ENCODE peak calls at places on chromosome 19, in nine cellular contexts. One of them, this sample, is unnamed.
A peak's percentile ranks its signal among the peaks of the same experiment; 100 is the strongest.

GRCh38 chr19:15672580-15673175 is at the start of gene CYP4F12:
- DNase-seq in progenitor cell of endocrine pancreas: no peak
- DNase-seq in CD4-positive, alpha-beta T cell: no peak
- DNase-seq in endothelial cell: no peak
- DNase-seq in fibroblast of lung: no peak
- DNase-seq in body of pancreas: peak; percentile 60
- DNase-seq in cardiac fibroblast: peak; percentile 67
- DNase-seq in ovary: peak; percentile 88
- DNase-seq in H9: no peak
- DNase-seq in this sample: no peak

GRCh38 chr19:28504139-28504538 is 708.8 kb downstream of the UQCRFS1 start:
- DNase-seq in body of pancreas: peak; percentile 8
- DNase-seq in progenitor cell of endocrine pancreas: no peak
- DNase-seq in fibroblast of lung: peak; percentile 58
- DNase-seq in CD4-positive, alpha-beta T cell: no peak
- DNase-seq in H9: no peak
- DNase-seq in ovary: no peak
- DNase-seq in cardiac fibroblast: no peak
- DNase-seq in endothelial cell: no peak
- DNase-seq in this sample: no peak

GRCh38 chr19:5102520-5102919 is 133.6 kb downstream of the KDM4B start:
- DNase-seq in CD4-positive, alpha-beta T cell: no peak
- DNase-seq in endothelial cell: no peak
- DNase-seq in progenitor cell of endocrine pancreas: no peak
- DNase-seq in fibroblast of lung: no peak
- DNase-seq in cardiac fibroblast: no peak
- DNase-seq in H9: no peak
- DNase-seq in ovary: no peak
- DNase-seq in body of pancreas: no peak
- DNase-seq in this sample: no peak

GRCh38 chr19:18594824-18595373 is 6.3 kb downstream of the REX1BD start:
- DNase-seq in body of pancreas: no peak
- DNase-seq in H9: no peak
- DNase-seq in ovary: no peak
- DNase-seq in endothelial cell: no peak
- DNase-seq in CD4-positive, alpha-beta T cell: no peak
- DNase-seq in cardiac fibroblast: no peak
- DNase-seq in fibroblast of lung: no peak
- DNase-seq in progenitor cell of endocrine pancreas: no peak
- DNase-seq in this sample: peak; percentile 64

GRCh38 chr19:4379383-4380253 is 20.7 kb downstream of the SH3GL1 start:
- DNase-seq in progenitor cell of endocrine pancreas: no peak
- DNase-seq in H9: no peak
- DNase-seq in cardiac fibroblast: peak; percentile 70
- DNase-seq in CD4-positive, alpha-beta T cell: no peak
- DNase-seq in fibroblast of lung: peak; percentile 80
- DNase-seq in body of pancreas: peak; percentile 94
- DNase-seq in endothelial cell: no peak
- DNase-seq in ovary: no peak
- DNase-seq in this sample: peak; percentile 66

GRCh38 chr19:49823472-49823871 is 5.4 kb downstream of the MED25 start:
- DNase-seq in progenitor cell of endocrine pancreas: no peak
- DNase-seq in CD4-positive, alpha-beta T cell: no peak
- DNase-seq in fibroblast of lung: no peak
- DNase-seq in cardiac fibroblast: no peak
- DNase-seq in body of pancreas: no peak
- DNase-seq in ovary: no peak
- DNase-seq in H9: no peak
- DNase-seq in endothelial cell: no peak
- DNase-seq in this sample: no peak

GRCh38 chr19:7415163-7415856 is 66.6 kb downstream of the ARHGEF18 start:
- DNase-seq in body of pancreas: peak; percentile 74
- DNase-seq in cardiac fibroblast: peak; percentile 43
- DNase-seq in fibroblast of lung: peak; percentile 85
- DNase-seq in CD4-positive, alpha-beta T cell: no peak
- DNase-seq in H9: no peak
- DNase-seq in progenitor cell of endocrine pancreas: no peak
- DNase-seq in ovary: peak; percentile 36
- DNase-seq in endothelial cell: no peak
- DNase-seq in this sample: no peak

GRCh38 chr19:23436318-23436717 is 41.0 kb upstream of the ZNF91 start:
- DNase-seq in endothelial cell: no peak
- DNase-seq in cardiac fibroblast: no peak
- DNase-seq in progenitor cell of endocrine pancreas: no peak
- DNase-seq in CD4-positive, alpha-beta T cell: no peak
- DNase-seq in ovary: no peak
- DNase-seq in body of pancreas: no peak
- DNase-seq in H9: no peak
- DNase-seq in fibroblast of lung: no peak
- DNase-seq in this sample: no peak

GRCh38 chr19:33665776-33666175 is 44.0 kb downstream of the CHST8 start:
- DNase-seq in endothelial cell: no peak
- DNase-seq in cardiac fibroblast: no peak
- DNase-seq in body of pancreas: no peak
- DNase-seq in CD4-positive, alpha-beta T cell: no peak
- DNase-seq in ovary: no peak
- DNase-seq in H9: no peak
- DNase-seq in fibroblast of lung: no peak
- DNase-seq in progenitor cell of endocrine pancreas: no peak
- DNase-seq in this sample: no peak

GRCh38 chr19:495440-496332 is 600 bp upstream of the MADCAM1 start:
- DNase-seq in ovary: peak; percentile 39
- DNase-seq in CD4-positive, alpha-beta T cell: no peak
- DNase-seq in cardiac fibroblast: peak; percentile 39
- DNase-seq in H9: peak; percentile 86
- DNase-seq in body of pancreas: no peak
- DNase-seq in endothelial cell: peak; percentile 79
- DNase-seq in fibroblast of lung: peak; percentile 36
- DNase-seq in progenitor cell of endocrine pancreas: peak; percentile 59
- DNase-seq in this sample: peak; percentile 71

GRCh38 chr19:5843295-5843927 is 3.9 kb upstream of the FUT6 start:
- DNase-seq in CD4-positive, alpha-beta T cell: no peak
- DNase-seq in H9: no peak
- DNase-seq in cardiac fibroblast: no peak
- DNase-seq in ovary: no peak
- DNase-seq in progenitor cell of endocrine pancreas: no peak
- DNase-seq in fibroblast of lung: no peak
- DNase-seq in body of pancreas: no peak
- DNase-seq in endothelial cell: no peak
- DNase-seq in this sample: no peak

GRCh38 chr19:29524912-29525870 is 603 bp upstream of the VSTM2B start:
- DNase-seq in fibroblast of lung: no peak
- DNase-seq in ovary: no peak
- DNase-seq in cardiac fibroblast: no peak
- DNase-seq in H9: peak; percentile 66
- DNase-seq in body of pancreas: no peak
- DNase-seq in CD4-positive, alpha-beta T cell: no peak
- DNase-seq in progenitor cell of endocrine pancreas: no peak
- DNase-seq in endothelial cell: peak; percentile 17
- DNase-seq in this sample: no peak

GRCh38 chr19:35459414-35460082 is 11.5 kb downstream of the FFAR2 start:
- DNase-seq in fibroblast of lung: no peak
- DNase-seq in body of pancreas: peak; percentile 81
- DNase-seq in cardiac fibroblast: peak; percentile 87
- DNase-seq in progenitor cell of endocrine pancreas: no peak
- DNase-seq in H9: no peak
- DNase-seq in ovary: peak; percentile 78
- DNase-seq in CD4-positive, alpha-beta T cell: no peak
- DNase-seq in endothelial cell: no peak
- DNase-seq in this sample: no peak

GRCh38 chr19:5228932-5229777 is 111.5 kb downstream of the PTPRS start:
- DNase-seq in cardiac fibroblast: peak; percentile 13
- DNase-seq in CD4-positive, alpha-beta T cell: no peak
- DNase-seq in progenitor cell of endocrine pancreas: no peak
- DNase-seq in body of pancreas: no peak
- DNase-seq in endothelial cell: no peak
- DNase-seq in H9: no peak
- DNase-seq in ovary: peak; percentile 57
- DNase-seq in fibroblast of lung: peak; percentile 20
- DNase-seq in this sample: no peak

GRCh38 chr19:17326595-17326966 is 8.1 kb downstream of the ANO8 start:
- DNase-seq in CD4-positive, alpha-beta T cell: no peak
- DNase-seq in body of pancreas: no peak
- DNase-seq in cardiac fibroblast: no peak
- DNase-seq in progenitor cell of endocrine pancreas: no peak
- DNase-seq in ovary: no peak
- DNase-seq in endothelial cell: no peak
- DNase-seq in fibroblast of lung: no peak
- DNase-seq in H9: peak; percentile 75
- DNase-seq in this sample: no peak

GRCh38 chr19:17329061-17329767 is 5.4 kb downstream of the ANO8 start:
- DNase-seq in fibroblast of lung: no peak
- DNase-seq in cardiac fibroblast: no peak
- DNase-seq in progenitor cell of endocrine pancreas: no peak
- DNase-seq in ovary: no peak
- DNase-seq in H9: no peak
- DNase-seq in endothelial cell: no peak
- DNase-seq in body of pancreas: no peak
- DNase-seq in CD4-positive, alpha-beta T cell: peak; percentile 22
- DNase-seq in this sample: no peak

GRCh38 chr19:17327068-17327653 is 7.5 kb downstream of the ANO8 start:
- DNase-seq in progenitor cell of endocrine pancreas: no peak
- DNase-seq in CD4-positive, alpha-beta T cell: no peak
- DNase-seq in body of pancreas: no peak
- DNase-seq in endothelial cell: no peak
- DNase-seq in H9: no peak
- DNase-seq in cardiac fibroblast: no peak
- DNase-seq in ovary: no peak
- DNase-seq in fibroblast of lung: no peak
- DNase-seq in this sample: no peak

GRCh38 chr19:17328517-17329060 is 6.1 kb downstream of the ANO8 start:
- DNase-seq in cardiac fibroblast: no peak
- DNase-seq in body of pancreas: no peak
- DNase-seq in ovary: no peak
- DNase-seq in CD4-positive, alpha-beta T cell: peak; percentile 59
- DNase-seq in endothelial cell: no peak
- DNase-seq in progenitor cell of endocrine pancreas: no peak
- DNase-seq in H9: no peak
- DNase-seq in fibroblast of lung: no peak
- DNase-seq in this sample: peak; percentile 66

GRCh38 chr19:17327654-17328516 is 6.8 kb downstream of the ANO8 start:
- DNase-seq in cardiac fibroblast: peak; percentile 68
- DNase-seq in body of pancreas: peak; percentile 75
- DNase-seq in progenitor cell of endocrine pancreas: peak; percentile 58
- DNase-seq in fibroblast of lung: no peak
- DNase-seq in ovary: peak; percentile 83
- DNase-seq in endothelial cell: peak; percentile 84
- DNase-seq in CD4-positive, alpha-beta T cell: peak; percentile 54
- DNase-seq in H9: peak; percentile 96
- DNase-seq in this sample: peak; percentile 87
- TF ChIP-seq CTCF in cardiac fibroblast: no peak
- TF ChIP-seq CTCF in body of pancreas: no peak
- TF ChIP-seq CTCF in progenitor cell of endocrine pancreas: peak; percentile 67
- TF ChIP-seq CTCF in fibroblast of lung: peak; percentile 38
- TF ChIP-seq CTCF in ovary: peak; percentile 59
- TF ChIP-seq CTCF in endothelial cell: no peak
- TF ChIP-seq CTCF in CD4-positive, alpha-beta T cell: no peak
- TF ChIP-seq CTCF in H9: peak; percentile 74
- TF ChIP-seq CTCF in this sample: no peak

DNA sequence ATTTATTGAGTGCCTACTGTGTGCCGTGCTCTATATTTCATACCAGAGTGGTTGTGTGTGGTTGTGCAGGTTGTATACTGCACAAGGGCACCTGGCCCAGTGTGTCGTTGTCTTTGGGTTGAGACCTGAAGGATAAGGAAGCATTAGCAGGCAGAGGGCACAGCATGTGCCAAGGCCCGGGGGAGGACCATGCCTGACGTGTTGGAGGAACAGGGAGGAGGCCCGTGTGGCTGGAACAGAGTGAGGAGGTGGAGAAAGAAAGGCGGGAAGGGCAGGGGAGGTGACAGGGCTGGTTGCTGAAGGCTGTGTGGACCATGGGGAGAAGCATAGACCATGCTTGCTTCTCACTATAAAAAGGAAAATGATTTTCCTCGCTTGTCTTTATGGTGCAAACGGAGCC is 26.8 kb downstream of the CELF5 start:
- DNase-seq in progenitor cell of endocrine pancreas: no peak
- DNase-seq in body of pancreas: no peak
- DNase-seq in fibroblast of lung: no peak
- DNase-seq in cardiac fibroblast: no peak
- DNase-seq in H9: no peak
- DNase-seq in ovary: no peak
- DNase-seq in CD4-positive, alpha-beta T cell: no peak
- DNase-seq in endothelial cell: no peak
- DNase-seq in this sample: no peak
- TF ChIP-seq CTCF in progenitor cell of endocrine pancreas: no peak
- TF ChIP-seq CTCF in body of pancreas: no peak
- TF ChIP-seq CTCF in fibroblast of lung: no peak
- TF ChIP-seq CTCF in cardiac fibroblast: no peak
- TF ChIP-seq CTCF in H9: no peak
- TF ChIP-seq CTCF in ovary: no peak
- TF ChIP-seq CTCF in CD4-positive, alpha-beta T cell: no peak
- TF ChIP-seq CTCF in endothelial cell: no peak
- TF ChIP-seq CTCF in this sample: no peak

GRCh38 chr19:40907968-40908735 is 26.1 kb upstream of the CYP2A7 start:
- DNase-seq in H9: peak; percentile 68
- DNase-seq in body of pancreas: peak; percentile 10
- DNase-seq in endothelial cell: peak; percentile 6
- DNase-seq in CD4-positive, alpha-beta T cell: peak; percentile 44
- DNase-seq in cardiac fibroblast: no peak
- DNase-seq in fibroblast of lung: no peak
- DNase-seq in progenitor cell of endocrine pancreas: no peak
- DNase-seq in ovary: peak; percentile 65
- DNase-seq in this sample: peak; percentile 28

GRCh38 chr19:40906512-40906911 is 24.5 kb upstream of the CYP2A7 start:
- DNase-seq in CD4-positive, alpha-beta T cell: no peak
- DNase-seq in body of pancreas: no peak
- DNase-seq in endothelial cell: no peak
- DNase-seq in progenitor cell of endocrine pancreas: no peak
- DNase-seq in cardiac fibroblast: no peak
- DNase-seq in fibroblast of lung: no peak
- DNase-seq in ovary: no peak
- DNase-seq in H9: no peak
- DNase-seq in this sample: no peak

DNA sequence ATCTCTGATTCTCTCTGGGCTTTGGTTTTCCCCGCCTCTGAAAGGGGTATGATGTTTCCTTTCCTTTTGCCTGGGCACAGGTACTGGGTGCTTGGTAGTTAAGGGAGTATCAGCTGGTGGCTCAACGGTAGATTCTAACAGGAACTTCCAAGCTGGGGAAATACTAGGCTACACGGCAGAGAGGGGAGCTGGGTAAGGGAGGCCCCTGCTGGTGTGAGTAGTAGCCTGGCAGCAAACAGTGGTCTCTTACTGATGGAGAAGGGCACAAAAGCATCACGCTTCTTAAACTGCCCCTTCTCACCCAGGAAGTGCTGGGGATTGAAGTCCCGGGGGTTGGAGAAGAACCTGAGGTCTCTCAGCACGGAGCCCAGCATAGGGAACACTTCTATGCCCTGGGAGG is 26.9 kb upstream of the CYP2A7 start:
- DNase-seq in H9: no peak
- DNase-seq in CD4-positive, alpha-beta T cell: no peak
- DNase-seq in fibroblast of lung: no peak
- DNase-seq in endothelial cell: peak; percentile 50
- DNase-seq in ovary: peak; percentile 50
- DNase-seq in progenitor cell of endocrine pancreas: no peak
- DNase-seq in body of pancreas: no peak
- DNase-seq in cardiac fibroblast: no peak
- DNase-seq in this sample: no peak
- TF ChIP-seq CTCF in H9: no peak
- TF ChIP-seq CTCF in CD4-positive, alpha-beta T cell: peak; percentile 21
- TF ChIP-seq CTCF in fibroblast of lung: peak; percentile 16
- TF ChIP-seq CTCF in endothelial cell: peak; percentile 15
- TF ChIP-seq CTCF in ovary: no peak
- TF ChIP-seq CTCF in progenitor cell of endocrine pancreas: no peak
- TF ChIP-seq CTCF in body of pancreas: peak; percentile 47
- TF ChIP-seq CTCF in cardiac fibroblast: peak; percentile 34
- TF ChIP-seq CTCF in this sample: no peak

GRCh38 chr19:13825489-13826475 is 30.5 kb downstream of the ZSWIM4 start:
- DNase-seq in fibroblast of lung: no peak
- DNase-seq in H9: peak; percentile 93
- DNase-seq in CD4-positive, alpha-beta T cell: no peak
- DNase-seq in cardiac fibroblast: no peak
- DNase-seq in endothelial cell: no peak
- DNase-seq in ovary: no peak
- DNase-seq in progenitor cell of endocrine pancreas: no peak
- DNase-seq in body of pancreas: no peak
- DNase-seq in this sample: no peak
- TF ChIP-seq CTCF in fibroblast of lung: no peak
- TF ChIP-seq CTCF in H9: peak; percentile 49
- TF ChIP-seq CTCF in CD4-positive, alpha-beta T cell: no peak
- TF ChIP-seq CTCF in cardiac fibroblast: peak; percentile 20
- TF ChIP-seq CTCF in endothelial cell: no peak
- TF ChIP-seq CTCF in ovary: no peak
- TF ChIP-seq CTCF in progenitor cell of endocrine pancreas: no peak
- TF ChIP-seq CTCF in body of pancreas: no peak
- TF ChIP-seq CTCF in this sample: no peak